ENCODE peak calls at places on chromosome 5, in five cellular contexts. A is psoas muscle, T is colonic mucosa, D is heart left ventricle, S is right atrium auricular region. F is an unnamed sample. For H3K27me3, the result is how much of the 10 kb centered on the place peaks cover.

GRCh38 chr5:1762878-1763547 is 36.6 kb downstream of the MRPL36 start:
- DNase-seq in S (no peak), T (no peak), A (no peak), D (peak), F (no peak)

GRCh38 chr5:146993876-146994530 is 115.4 kb upstream of the PPP2R2B start:
- DNase-seq in D (no peak), S (no peak), T (no peak), A (no peak), F (no peak)

GRCh38 chr5:132205385-132206125 is 22.1 kb downstream of the P4HA2 start:
- DNase-seq in A (peak), T (peak), S (peak), D (no peak), F (no peak)

GRCh38 chr5:122120957-122121356 is 8.4 kb upstream of the ZNF474 start:
- DNase-seq in D (no peak), A (no peak), T (no peak), S (no peak), F (no peak)

GRCh38 chr5:43997647-43998251 is 391.5 kb downstream of the FGF10 start:
- DNase-seq in S (no peak), T (no peak), A (no peak), D (no peak), F (peak)

GRCh38 chr5:166961028-166961427 is 1330.4 kb upstream of the WWC1 start:
- DNase-seq in T (no peak), A (no peak), S (no peak), D (no peak), F (no peak)

GRCh38 chr5:9546973-9547947 is 1.4 kb upstream of the SEMA5A start:
- DNase-seq in A (peak), T (peak), S (no peak), D (peak), F (no peak)

GRCh38 chr5:58615931-58616330 is 33.1 kb downstream of the RAB3C start:
- DNase-seq in T (no peak), D (no peak), A (no peak), S (no peak), F (no peak)

GRCh38 chr5:60960591-60960990 is 15.6 kb downstream of the NDUFAF2 start:
- DNase-seq in S (no peak), T (no peak), A (no peak), D (no peak), F (no peak)

GRCh38 chr5:59260973-59261372 is 632.6 kb downstream of the PDE4D start:
- DNase-seq in T (no peak), A (no peak), S (no peak), D (no peak), F (no peak)

GRCh38 chr5:27906911-27907590 is 868.7 kb upstream of the CDH9 start:
- DNase-seq in S (no peak), A (no peak), D (no peak), T (no peak), F (no peak)

GRCh38 chr5:10288600-10289213 is 19.0 kb downstream of the CMBL start:
- DNase-seq in S (no peak), T (peak), A (peak), D (peak), F (no peak)

GRCh38 chr5:148524721-148525120 is 129.6 kb downstream of the HTR4 start:
- DNase-seq in D (no peak), T (no peak), S (no peak), A (no peak), F (no peak)

GRCh38 chr5:80172067-80172690 is 83.7 kb downstream of the SERINC5 start:
- DNase-seq in D (no peak), S (no peak), A (no peak), T (no peak), F (no peak)

GRCh38 chr5:68396722-68397121 is 181.2 kb downstream of the PIK3R1 start:
- DNase-seq in T (peak), A (no peak), S (no peak), D (no peak), F (no peak)

GRCh38 chr5:67065237-67065636 is 131.4 kb downstream of the CD180 start:
- DNase-seq in T (no peak), D (no peak), A (no peak), S (no peak), F (no peak)

GRCh38 chr5:58606064-58606463 is 23.2 kb downstream of the RAB3C start:
- DNase-seq in D (no peak), A (no peak), S (no peak), T (no peak), F (no peak)

GRCh38 chr5:81140942-81141341 is 92.2 kb upstream of the CKMT2 start:
- DNase-seq in S (no peak), A (no peak), T (no peak), D (no peak), F (no peak)

GRCh38 chr5:180133060-180133459 is 61.5 kb upstream of the RNF130 start:
- DNase-seq in S (peak), D (no peak), A (peak), T (no peak), F (no peak)

GRCh38 chr5:163269624-163270023 is 167.8 kb upstream of the CCNG1 start:
- DNase-seq in T (no peak), D (no peak), A (no peak), S (no peak), F (no peak)

GRCh38 chr5:152688561-152689274 is 283.6 kb upstream of the NMUR2 start:
- DNase-seq in T (no peak), D (no peak), A (peak), S (no peak), F (peak)

GRCh38 chr5:149035282-149035882 is 27.5 kb downstream of the SH3TC2 start:
- DNase-seq in A (peak), T (peak), D (peak), S (peak), F (no peak)

GRCh38 chr5:89281211-89281610 is 398.2 kb upstream of the MEF2C start:
- DNase-seq in T (no peak), S (no peak), A (no peak), D (no peak), F (no peak)

GRCh38 chr5:177325868-177326381 is 14.2 kb upstream of the MXD3 start:
- DNase-seq in A (no peak), S (no peak), D (no peak), T (no peak), F (no peak)

GRCh38 chr5:112179290-112179689 is 239.8 kb downstream of the EPB41L4A start:
- DNase-seq in A (no peak), D (no peak), T (no peak), S (no peak), F (no peak)

GRCh38 chr5:67887648-67888047 is 327.9 kb upstream of the PIK3R1 start:
- DNase-seq in A (no peak), T (no peak), D (no peak), S (no peak), F (no peak)

GRCh38 chr5:17132444-17133083 is 84.9 kb upstream of the BASP1 start:
- DNase-seq in A (no peak), S (no peak), T (no peak), D (no peak), F (no peak)

GRCh38 chr5:2007906-2008437 is 125.2 kb upstream of the IRX4 start:
- DNase-seq in D (peak), S (peak), T (no peak), A (peak), F (no peak)

GRCh38 chr5:157506066-157506590 is 46.1 kb downstream of the NIPAL4 start:
- DNase-seq in D (no peak), S (no peak), A (no peak), T (no peak), F (no peak)

GRCh38 chr5:32232441-32233219 is 58.5 kb upstream of the GOLPH3 start:
- DNase-seq in S (peak), A (peak), T (peak), D (peak), F (no peak)

GRCh38 chr5:136364307-136364706 is 1.0 kb downstream of the TRPC7 start:
- DNase-seq in S (no peak), T (no peak), A (no peak), D (no peak), F (no peak)
- TF ChIP-seq CTCF in S (no peak), T (no peak), A (no peak), D (no peak), F (peak)

GRCh38 chr5:523658-524441 is 399 bp downstream of the SLC9A3 start:
- DNase-seq in T (no peak), S (no peak), A (no peak), D (no peak), F (no peak)

GRCh38 chr5:524442-525163 is at the start of gene SLC9A3:
- DNase-seq in A (no peak), S (no peak), D (no peak), T (no peak), F (no peak)

GRCh38 chr5:520850-521226 is 3.4 kb downstream of the SLC9A3 start:
- DNase-seq in D (no peak), A (no peak), S (no peak), T (no peak), F (no peak)

GRCh38 chr5:525164-525761 is 1.0 kb upstream of the SLC9A3 start:
- DNase-seq in A (no peak), D (peak), S (no peak), T (no peak), F (no peak)

GRCh38 chr5:522899-523657 is 1.2 kb downstream of the SLC9A3 start:
- DNase-seq in D (no peak), S (no peak), T (no peak), A (no peak), F (no peak)
- H3K27me3 ChIP-seq in D (half or more), S (under half), T (half or more), A (half or more), F (under half)

GRCh38 chr5:6704361-6704851 is 8.8 kb upstream of the TENT4A start:
- DNase-seq in S (no peak), A (peak), T (peak), D (peak), F (peak)
- H3K4me3 ChIP-seq in S (no peak), A (peak), T (no peak), D (no peak), F (no peak)

GRCh38 chr5:94618029-94618492 is 343 bp downstream of the KIAA0825 start:
- DNase-seq in D (peak), A (peak), S (peak), T (peak), F (peak)

GRCh38 chr5:94614156-94614805 is 4.1 kb downstream of the KIAA0825 start:
- DNase-seq in S (no peak), T (no peak), D (no peak), A (no peak), F (no peak)

GRCh38 chr5:94615843-94616242 is 2.6 kb downstream of the KIAA0825 start:
- DNase-seq in A (no peak), S (no peak), D (no peak), T (no peak), F (no peak)

GRCh38 chr5:94618493-94619328 is at the start of the genes KIAA0825 and SLF1:
- DNase-seq in S (peak), T (peak), A (peak), D (peak), F (peak)

DNA sequence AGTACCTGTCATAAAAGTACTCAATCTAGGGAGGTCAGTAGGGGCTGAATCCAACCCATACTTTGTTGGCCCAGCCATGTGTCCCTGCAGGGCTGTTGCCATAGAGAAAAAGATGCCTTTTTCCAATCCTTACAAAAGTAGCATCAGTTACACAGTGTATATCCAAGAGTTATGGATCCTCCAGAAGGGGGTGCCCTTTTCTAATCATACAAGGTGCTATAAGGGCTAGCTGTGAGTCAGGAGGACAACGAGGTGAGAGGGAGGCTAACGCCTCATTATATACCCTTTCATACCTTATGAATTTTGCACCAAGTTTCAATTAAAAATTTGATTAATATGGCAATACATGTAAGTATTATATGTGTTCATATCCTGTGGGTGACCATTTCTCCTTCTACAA is 4.8 kb downstream of the KIAA0825 start:
- DNase-seq in A (no peak), T (no peak), D (no peak), S (no peak), F (no peak)
- TF ChIP-seq CTCF in A (no peak), T (no peak), D (no peak), S (no peak), F (peak)

GRCh38 chr5:126988021-126988569 is 42.3 kb downstream of the MARCHF3 start:
- DNase-seq in S (no peak), A (no peak), D (no peak), T (no peak), F (no peak)
- H3K27me3 ChIP-seq in S (under half), A (under half), D (under half), T (under half), F (under half)

GRCh38 chr5:161547573-161548471 is 1.3 kb upstream of the GABRB2 start:
- DNase-seq in S (no peak), D (peak), T (peak), A (peak), F (no peak)
- H3K4me3 ChIP-seq in S (peak), D (peak), T (peak), A (peak), F (no peak)

F was measured in BJ.